ENCODE peak calls at places on chromosomes 12 and 14, in ten cellular contexts. One of them, this sample, is unnamed.

GRCh38 chr14:88233915-88234314 is 89.2 kb downstream of the KCNK10 start:
- DNase-seq in EH: peak
- DNase-seq in NCI-H146: peak
- DNase-seq in mesothelial cell of epicardium: no peak
- DNase-seq in lung microvascular endothelial cell: peak
- DNase-seq in NCI-H2171 treated with DMSO at 0.1 percent for 48 hours: no peak
- DNase-seq in esophagus squamous epithelium: no peak
- DNase-seq in ovary: peak
- DNase-seq in breast epithelium: no peak
- DNase-seq in lung: no peak
- DNase-seq in this sample: peak

GRCh38 chr12:57255916-57256315 is 4.9 kb upstream of the STAC3 start:
- DNase-seq in NCI-H146: no peak
- DNase-seq in mesothelial cell of epicardium: no peak
- DNase-seq in esophagus squamous epithelium: no peak
- DNase-seq in breast epithelium: no peak
- DNase-seq in NCI-H2171 treated with DMSO at 0.1 percent for 48 hours: no peak
- DNase-seq in ovary: no peak
- DNase-seq in EH: no peak
- DNase-seq in lung: no peak
- DNase-seq in lung microvascular endothelial cell: no peak
- DNase-seq in this sample: no peak

GRCh38 chr14:71645656-71646055 is 286.6 kb upstream of the RGS6 start:
- DNase-seq in breast epithelium: no peak
- DNase-seq in lung: no peak
- DNase-seq in lung microvascular endothelial cell: no peak
- DNase-seq in EH: peak
- DNase-seq in NCI-H146: no peak
- DNase-seq in ovary: no peak
- DNase-seq in esophagus squamous epithelium: no peak
- DNase-seq in mesothelial cell of epicardium: no peak
- DNase-seq in NCI-H2171 treated with DMSO at 0.1 percent for 48 hours: no peak
- DNase-seq in this sample: no peak

GRCh38 chr12:28027947-28028724 is 55.6 kb upstream of the PTHLH start:
- DNase-seq in breast epithelium: no peak
- DNase-seq in ovary: no peak
- DNase-seq in mesothelial cell of epicardium: no peak
- DNase-seq in EH: peak
- DNase-seq in esophagus squamous epithelium: no peak
- DNase-seq in NCI-H146: no peak
- DNase-seq in NCI-H2171 treated with DMSO at 0.1 percent for 48 hours: no peak
- DNase-seq in lung: no peak
- DNase-seq in lung microvascular endothelial cell: no peak
- DNase-seq in this sample: no peak

GRCh38 chr14:104451474-104451873 is 128.1 kb upstream of the C14orf180 start:
- DNase-seq in EH: no peak
- DNase-seq in esophagus squamous epithelium: no peak
- DNase-seq in breast epithelium: no peak
- DNase-seq in NCI-H146: no peak
- DNase-seq in lung: peak
- DNase-seq in ovary: no peak
- DNase-seq in mesothelial cell of epicardium: no peak
- DNase-seq in NCI-H2171 treated with DMSO at 0.1 percent for 48 hours: no peak
- DNase-seq in lung microvascular endothelial cell: no peak
- DNase-seq in this sample: no peak

GRCh38 chr12:64780531-64781373 is 21.5 kb upstream of the GNS start:
- DNase-seq in ovary: peak
- DNase-seq in lung microvascular endothelial cell: peak
- DNase-seq in NCI-H2171 treated with DMSO at 0.1 percent for 48 hours: no peak
- DNase-seq in mesothelial cell of epicardium: peak
- DNase-seq in breast epithelium: no peak
- DNase-seq in NCI-H146: peak
- DNase-seq in lung: peak
- DNase-seq in EH: peak
- DNase-seq in esophagus squamous epithelium: no peak
- DNase-seq in this sample: peak

GRCh38 chr12:75953312-75953906 is 78.2 kb downstream of the PHLDA1 start:
- DNase-seq in NCI-H2171 treated with DMSO at 0.1 percent for 48 hours: no peak
- DNase-seq in breast epithelium: no peak
- DNase-seq in mesothelial cell of epicardium: no peak
- DNase-seq in lung: no peak
- DNase-seq in lung microvascular endothelial cell: no peak
- DNase-seq in esophagus squamous epithelium: no peak
- DNase-seq in EH: peak
- DNase-seq in ovary: no peak
- DNase-seq in NCI-H146: no peak
- DNase-seq in this sample: no peak

GRCh38 chr12:105219261-105220018 is 16.5 kb downstream of the APPL2 start:
- DNase-seq in esophagus squamous epithelium: no peak
- DNase-seq in NCI-H146: no peak
- DNase-seq in mesothelial cell of epicardium: no peak
- DNase-seq in EH: no peak
- DNase-seq in breast epithelium: no peak
- DNase-seq in lung microvascular endothelial cell: no peak
- DNase-seq in lung: no peak
- DNase-seq in ovary: no peak
- DNase-seq in NCI-H2171 treated with DMSO at 0.1 percent for 48 hours: no peak
- DNase-seq in this sample: no peak

GRCh38 chr14:74867673-74868072 is 8.3 kb downstream of the PROX2 start:
- DNase-seq in EH: peak
- DNase-seq in lung microvascular endothelial cell: peak
- DNase-seq in breast epithelium: no peak
- DNase-seq in ovary: no peak
- DNase-seq in NCI-H2171 treated with DMSO at 0.1 percent for 48 hours: peak
- DNase-seq in lung: no peak
- DNase-seq in mesothelial cell of epicardium: no peak
- DNase-seq in esophagus squamous epithelium: no peak
- DNase-seq in NCI-H146: no peak
- DNase-seq in this sample: peak

GRCh38 chr12:122004633-122005071 is 17.0 kb upstream of the BCL7A start:
- DNase-seq in lung microvascular endothelial cell: no peak
- DNase-seq in esophagus squamous epithelium: no peak
- DNase-seq in lung: no peak
- DNase-seq in NCI-H2171 treated with DMSO at 0.1 percent for 48 hours: peak
- DNase-seq in EH: peak
- DNase-seq in ovary: no peak
- DNase-seq in breast epithelium: no peak
- DNase-seq in NCI-H146: no peak
- DNase-seq in mesothelial cell of epicardium: no peak
- DNase-seq in this sample: no peak

GRCh38 chr14:96461950-96462798 is 40.0 kb upstream of the PAPOLA start:
- DNase-seq in NCI-H146: no peak
- DNase-seq in EH: no peak
- DNase-seq in esophagus squamous epithelium: no peak
- DNase-seq in ovary: no peak
- DNase-seq in breast epithelium: no peak
- DNase-seq in NCI-H2171 treated with DMSO at 0.1 percent for 48 hours: no peak
- DNase-seq in lung microvascular endothelial cell: no peak
- DNase-seq in lung: no peak
- DNase-seq in mesothelial cell of epicardium: no peak
- DNase-seq in this sample: no peak

GRCh38 chr14:31774567-31774966 is 213.4 kb downstream of the NUBPL start:
- DNase-seq in NCI-H2171 treated with DMSO at 0.1 percent for 48 hours: no peak
- DNase-seq in EH: no peak
- DNase-seq in esophagus squamous epithelium: no peak
- DNase-seq in lung: no peak
- DNase-seq in breast epithelium: no peak
- DNase-seq in NCI-H146: no peak
- DNase-seq in mesothelial cell of epicardium: no peak
- DNase-seq in lung microvascular endothelial cell: no peak
- DNase-seq in ovary: no peak
- DNase-seq in this sample: no peak

This sample was measured in NCI-H69.